ENCODE peak calls at places on chromosomes 13 and 19, in ten cellular contexts. A is breast epithelium, V is ovary, N is Peyer's patch, D is body of pancreas, F is right lobe of liver, T is A549, K is uterus, S is thyroid gland, Q is testis. O is an unnamed sample.

GRCh38 chr13:78401833-78402232 is 201.5 kb downstream of the POU4F1 start:
- DNase-seq in A (no peak), V (no peak), N (no peak), D (no peak), F (no peak), T (no peak), K (no peak), S (no peak), Q (no peak), O (no peak)

GRCh38 chr13:27177852-27178251 is 6.2 kb upstream of the USP12 start:
- DNase-seq in A (no peak), V (no peak), N (no peak), D (no peak), F (no peak), T (no peak), K (no peak), S (no peak), Q (no peak), O (no peak)

GRCh38 chr13:94154362-94154761 is 325.1 kb downstream of the DCT start:
- DNase-seq in A (peak), V (no peak), N (no peak), D (peak), F (peak), T (no peak), K (no peak), S (peak), Q (peak), O (no peak)

GRCh38 chr13:81987159-81987558 is 1646.2 kb upstream of the SPRY2 start:
- DNase-seq in A (no peak), V (no peak), N (no peak), D (no peak), F (no peak), T (no peak), K (no peak), S (no peak), Q (no peak), O (no peak)

GRCh38 chr13:92967923-92968322 is 258.7 kb upstream of the GPC6 start:
- DNase-seq in A (no peak), V (no peak), N (no peak), D (no peak), F (no peak), T (peak), K (no peak), S (no peak), Q (no peak), O (no peak)

GRCh38 chr13:109215377-109215776 is 571.0 kb downstream of the IRS2 start:
- DNase-seq in A (no peak), V (no peak), N (no peak), D (no peak), F (no peak), T (no peak), K (no peak), S (no peak), Q (no peak), O (no peak)

GRCh38 chr13:25768726-25769270 is 283.0 kb downstream of the SHISA2 start:
- DNase-seq in A (no peak), V (no peak), N (no peak), D (no peak), F (no peak), T (no peak), K (no peak), S (no peak), Q (no peak), O (no peak)

GRCh38 chr13:80680786-80681366 is 339.9 kb upstream of the SPRY2 start:
- DNase-seq in A (no peak), V (no peak), N (no peak), D (no peak), F (no peak), T (no peak), K (no peak), S (no peak), Q (no peak), O (no peak)

GRCh38 chr13:44219808-44220544 is 153.6 kb upstream of the SERP2 start:
- DNase-seq in A (no peak), V (no peak), N (no peak), D (peak), F (no peak), T (peak), K (no peak), S (no peak), Q (no peak), O (no peak)

GRCh38 chr13:98827449-98827848 is 75.0 kb upstream of the SLC15A1 start:
- DNase-seq in A (no peak), V (no peak), N (no peak), D (no peak), F (peak), T (no peak), K (no peak), S (no peak), Q (no peak), O (no peak)

GRCh38 chr13:99985243-99985874 is 3.8 kb downstream of the ZIC2 start:
- DNase-seq in A (no peak), V (no peak), N (no peak), D (no peak), F (no peak), T (no peak), K (no peak), S (no peak), Q (no peak), O (no peak)

GRCh38 chr13:75931116-75931515 is 295.0 kb downstream of the LMO7 start:
- DNase-seq in A (no peak), V (no peak), N (no peak), D (no peak), F (no peak), T (no peak), K (no peak), S (no peak), Q (no peak), O (no peak)

GRCh38 chr13:109684836-109685602 is 101.4 kb downstream of the IRS2 start:
- DNase-seq in A (peak), V (peak), N (peak), D (peak), F (peak), T (no peak), K (no peak), S (peak), Q (peak), O (no peak)

GRCh38 chr13:33053397-33054066 is 37.3 kb downstream of the KL start:
- DNase-seq in A (no peak), V (no peak), N (no peak), D (no peak), F (no peak), T (no peak), K (no peak), S (no peak), Q (no peak), O (no peak)

GRCh38 chr19:43784251-43784980 is 3.6 kb upstream of the KCNN4 start:
- DNase-seq in A (peak), V (no peak), N (no peak), D (peak), F (no peak), T (peak), K (no peak), S (no peak), Q (no peak), O (no peak)

GRCh38 chr19:39032164-39032918 is at the start of gene FBXO27:
- DNase-seq in A (peak), V (no peak), N (no peak), D (peak), F (peak), T (peak), K (no peak), S (peak), Q (peak), O (no peak)

GRCh38 chr13:93066187-93066586 is 160.4 kb upstream of the GPC6 start:
- DNase-seq in A (no peak), V (no peak), N (no peak), D (no peak), F (no peak), T (no peak), K (no peak), S (no peak), Q (no peak), O (no peak)

GRCh38 chr19:19594371-19594770 is 24.1 kb downstream of the PBX4 start:
- DNase-seq in A (no peak), V (no peak), N (no peak), D (no peak), F (no peak), T (no peak), K (no peak), S (no peak), Q (no peak), O (no peak)

GRCh38 chr19:45497791-45498190 is 452 bp upstream of the PPM1N start:
- DNase-seq in A (no peak), V (no peak), N (no peak), D (no peak), F (no peak), T (no peak), K (no peak), S (no peak), Q (no peak), O (no peak)

GRCh38 chr19:1425902-1426301 is 12.3 kb upstream of the RPS15 start:
- DNase-seq in A (no peak), V (no peak), N (no peak), D (no peak), F (no peak), T (no peak), K (no peak), S (no peak), Q (no peak), O (no peak)

GRCh38 chr19:14775855-14776254 is 2.5 kb downstream of the ADGRE2 start:
- DNase-seq in A (no peak), V (no peak), N (no peak), D (no peak), F (peak), T (no peak), K (no peak), S (no peak), Q (no peak), O (no peak)

GRCh38 chr19:21569497-21569870 is 64.1 kb downstream of the ZNF429 start:
- DNase-seq in A (peak), V (no peak), N (no peak), D (peak), F (peak), T (no peak), K (no peak), S (peak), Q (no peak), O (no peak)

GRCh38 chr19:37007587-37008220 is 70.5 kb upstream of the ZNF420 start:
- DNase-seq in A (peak), V (peak), N (no peak), D (peak), F (peak), T (peak), K (peak), S (peak), Q (peak), O (no peak)
- H3K4me3 ChIP-seq in A (peak), V (peak), N (no peak), D (no peak), F (peak), T (peak), K (peak), S (peak), Q (peak), O (peak)

GRCh38 chr13:53189162-53189561 is 160.5 kb downstream of the OLFM4 start:
- DNase-seq in A (no peak), V (no peak), N (no peak), D (no peak), F (no peak), T (no peak), K (no peak), S (no peak), Q (no peak), O (no peak)
- TF ChIP-seq CTCF in A (no peak), V (no peak), N (peak), D (peak), F (no peak), T (no peak), K (no peak), S (no peak), Q (no peak), O (no peak)

DNA sequence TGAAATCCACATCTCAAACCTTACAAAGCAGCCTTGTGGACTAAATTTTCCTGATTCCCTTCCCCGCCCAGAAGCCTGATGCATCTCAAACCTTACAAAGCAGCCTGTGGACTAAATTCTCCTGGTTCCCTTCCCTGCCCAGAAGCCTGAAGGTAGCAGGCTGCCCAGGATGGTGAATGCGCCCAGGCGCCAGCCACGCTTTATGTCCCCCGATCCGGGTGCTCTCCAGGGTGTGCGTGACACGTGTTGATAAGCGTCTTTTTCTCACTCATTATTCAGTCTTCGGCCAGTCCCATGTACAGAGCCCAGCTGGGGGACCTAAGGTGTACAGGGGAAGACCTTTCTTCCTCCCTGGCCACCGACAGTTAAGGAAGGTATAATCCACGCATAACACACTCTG is 31.8 kb downstream of the LAMP1 start:
- DNase-seq in A (no peak), V (no peak), N (no peak), D (no peak), F (no peak), T (no peak), K (no peak), S (no peak), Q (no peak), O (no peak)
- TF ChIP-seq POLR2A in A (no peak), V (no peak), N (no peak), D (no peak), F (no peak), T (no peak), K (no peak), S (no peak), Q (no peak), O (no peak)

DNA sequence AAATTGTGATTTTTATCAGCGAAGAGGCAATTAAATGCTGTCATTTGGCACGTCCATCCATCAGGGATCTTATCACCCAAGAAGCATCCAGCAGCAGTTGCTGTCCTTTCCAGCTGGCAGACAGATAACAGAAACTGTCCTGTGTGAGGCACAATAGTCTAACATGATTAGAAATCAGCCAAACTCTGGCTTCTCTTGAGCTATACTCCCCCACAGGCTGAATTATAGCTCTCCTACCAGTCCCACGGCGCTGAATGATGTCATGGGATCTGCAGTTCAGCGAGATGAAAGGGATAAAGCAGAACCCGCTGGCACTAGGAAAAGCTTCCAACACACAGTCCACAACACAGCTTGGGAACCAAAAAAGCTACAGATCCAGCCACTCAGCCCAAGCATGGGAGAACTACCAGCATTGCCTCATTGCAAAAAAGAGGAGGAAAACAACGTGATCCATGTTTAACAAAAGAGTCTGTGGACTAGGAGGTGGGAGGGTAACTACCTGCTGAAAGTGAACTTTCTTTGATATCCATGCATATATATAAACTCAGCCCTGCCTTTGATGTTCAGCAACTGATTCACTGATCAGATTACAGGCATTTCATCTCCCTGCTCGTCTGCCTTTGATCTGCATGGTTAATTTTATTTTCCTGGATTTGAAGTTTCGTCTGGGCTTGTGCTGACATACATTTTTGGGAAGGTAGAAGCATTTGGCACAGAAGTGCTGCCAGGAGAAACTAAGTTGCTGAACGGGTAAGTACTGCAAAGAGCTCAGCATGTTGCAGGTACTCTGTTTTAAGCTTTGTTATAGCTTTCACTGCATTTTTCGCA is at the start of gene TNFRSF19:
- DNase-seq in A (no peak), V (no peak), N (no peak), D (peak), F (no peak), T (no peak), K (peak), S (peak), Q (peak), O (no peak)
- H3K4me3 ChIP-seq in A (peak), V (no peak), N (no peak), D (no peak), F (no peak), T (no peak), K (no peak), S (no peak), Q (no peak), O (peak)

DNA sequence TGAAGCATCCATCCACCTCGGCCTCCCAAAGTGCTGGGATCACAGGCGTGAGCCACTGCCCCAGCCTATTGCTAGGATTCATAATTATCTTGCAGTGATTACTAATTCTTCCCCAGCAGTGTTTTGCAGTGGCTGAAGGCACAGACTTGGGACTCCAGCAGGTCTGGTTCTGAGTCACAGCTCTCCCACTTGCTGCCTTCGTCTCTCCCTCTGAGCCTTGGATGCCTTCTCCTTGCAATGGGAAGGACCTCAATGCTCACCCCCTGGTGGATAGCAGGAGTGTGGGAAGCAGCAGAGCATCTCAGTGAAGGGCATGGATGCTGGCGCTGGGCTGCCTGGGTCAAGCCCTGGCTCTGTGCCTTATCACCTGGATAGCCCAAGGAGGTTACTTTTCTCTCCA is 37.6 kb upstream of the SHKBP1 start:
- DNase-seq in A (no peak), V (no peak), N (no peak), D (no peak), F (no peak), T (peak), K (no peak), S (no peak), Q (no peak), O (no peak)
- TF ChIP-seq CTCF in A (no peak), V (no peak), N (no peak), D (no peak), F (no peak), T (no peak), K (no peak), S (no peak), Q (no peak), O (no peak)

GRCh38 chr19:57632987-57633831 is at the start of gene ZNF211:
- DNase-seq in A (peak), V (peak), N (peak), D (peak), F (peak), T (peak), K (peak), S (peak), Q (peak), O (peak)
- TF ChIP-seq POLR2A in A (peak), V (no peak), N (no peak), D (peak), F (no peak), T (peak), K (peak), S (no peak), Q (no peak), O (no peak)

DNA sequence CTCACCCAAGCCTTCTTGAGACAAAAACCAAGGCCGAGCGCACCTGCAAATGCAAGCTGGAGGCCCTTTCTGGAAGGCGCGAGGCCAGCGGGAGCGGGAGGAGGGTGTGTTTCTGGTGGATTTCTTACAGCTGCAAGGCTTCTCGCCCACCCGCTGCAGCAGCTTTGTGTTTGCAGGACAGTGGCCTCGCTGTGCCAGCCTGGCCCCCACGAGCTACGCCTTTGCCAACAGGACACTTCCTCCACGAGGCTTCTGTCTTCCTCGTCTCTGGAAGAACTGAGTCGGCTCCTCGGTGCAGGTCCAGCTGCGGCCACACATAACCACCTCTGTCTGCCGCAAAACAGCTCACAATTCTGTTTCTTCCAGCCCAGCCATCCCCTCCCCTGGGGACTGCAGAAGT is 10.1 kb downstream of the ATCAY start:
- DNase-seq in A (no peak), V (no peak), N (no peak), D (no peak), F (no peak), T (no peak), K (no peak), S (no peak), Q (no peak), O (no peak)
- H3K4me3 ChIP-seq in A (no peak), V (no peak), N (no peak), D (no peak), F (no peak), T (no peak), K (no peak), S (no peak), Q (no peak), O (no peak)